ENCODE peak calls at places on chromosomes 6 and 20, in four cellular contexts. X is T-cell, T is astrocyte of the spinal cord, G is progenitor cell of endocrine pancreas. Y is an unnamed sample.

GRCh38 chr6:111377558-111378120 is 105.4 kb downstream of the REV3L start:
- DNase-seq in X (no peak), T (peak), G (no peak), Y (no peak)

GRCh38 chr6:49453221-49453620 is 9.8 kb downstream of the MMUT start:
- DNase-seq in X (no peak), T (peak), G (no peak), Y (no peak)

GRCh38 chr6:168155193-168155592 is 76.2 kb upstream of the FRMD1 start:
- DNase-seq in X (no peak), T (peak), G (no peak), Y (no peak)

GRCh38 chr6:40138273-40138720 is 204.0 kb upstream of the MOCS1 start:
- DNase-seq in X (no peak), T (no peak), G (no peak), Y (no peak)

GRCh38 chr6:84511929-84512328 is 252.5 kb downstream of the TBX18 start:
- DNase-seq in X (no peak), T (no peak), G (no peak), Y (no peak)

GRCh38 chr6:151589667-151590066 is 95.8 kb downstream of the CCDC170 start:
- DNase-seq in X (no peak), T (no peak), G (no peak), Y (no peak)

GRCh38 chr6:133236898-133237297 is 4.3 kb upstream of the EYA4 start:
- DNase-seq in X (no peak), T (no peak), G (no peak), Y (no peak)

GRCh38 chr6:18720075-18720474 is 332.9 kb downstream of the RNF144B start:
- DNase-seq in X (no peak), T (no peak), G (no peak), Y (no peak)

GRCh38 chr6:121647905-121648304 is 212.5 kb downstream of the GJA1 start:
- DNase-seq in X (no peak), T (peak), G (no peak), Y (no peak)

GRCh38 chr6:161013697-161014096 is 22.1 kb downstream of the MAP3K4 start:
- DNase-seq in X (no peak), T (no peak), G (no peak), Y (no peak)

GRCh38 chr6:41878246-41878645 is 16.9 kb downstream of the USP49 start:
- DNase-seq in X (no peak), T (peak), G (no peak), Y (no peak)

GRCh38 chr6:112337209-112337638 is 9.9 kb upstream of the RFPL4B start:
- DNase-seq in X (no peak), T (peak), G (peak), Y (peak)

GRCh38 chr20:63182425-63182824 is 33.5 kb downstream of the YTHDF1 start:
- DNase-seq in X (no peak), T (no peak), G (no peak), Y (no peak)

GRCh38 chr20:60092729-60093128 is 134.5 kb downstream of the CDH26 start:
- DNase-seq in X (no peak), T (no peak), G (no peak), Y (no peak)

GRCh38 chr6:40930555-40930954 is 108.5 kb downstream of the UNC5CL start:
- DNase-seq in X (no peak), T (no peak), G (no peak), Y (no peak)

GRCh38 chr6:130365166-130366010 is 429 bp upstream of the TMEM200A start:
- DNase-seq in X (no peak), T (peak), G (peak), Y (peak)

GRCh38 chr6:28838289-28838633 is 85.5 kb downstream of the TRIM27 start:
- DNase-seq in X (peak), T (peak), G (peak), Y (no peak)

GRCh38 chr6:90253631-90254030 is 43.0 kb downstream of the BACH2 start:
- DNase-seq in X (no peak), T (no peak), G (no peak), Y (no peak)

GRCh38 chr6:64872633-64873032 is 834.4 kb downstream of the EYS start:
- DNase-seq in X (no peak), T (no peak), G (no peak), Y (no peak)

GRCh38 chr20:47568019-47568418 is 66.3 kb downstream of the NCOA3 start:
- DNase-seq in X (no peak), T (peak), G (no peak), Y (no peak)

GRCh38 chr20:52768649-52769048 is 203.5 kb upstream of the TSHZ2 start:
- DNase-seq in X (no peak), T (no peak), G (no peak), Y (no peak)

GRCh38 chr6:87674286-87674685 is 27.7 kb downstream of the AKIRIN2 start:
- DNase-seq in X (no peak), T (no peak), G (no peak), Y (no peak)

GRCh38 chr6:34592208-34592952 is 36.3 kb upstream of the SPDEF start:
- DNase-seq in X (no peak), T (no peak), G (no peak), Y (no peak)

GRCh38 chr6:154521412-154521811 is 10.9 kb upstream of the CNKSR3 start:
- DNase-seq in X (no peak), T (no peak), G (no peak), Y (no peak)

GRCh38 chr6:14406616-14407343 is 289.2 kb downstream of the CD83 start:
- DNase-seq in X (no peak), T (no peak), G (no peak), Y (no peak)

GRCh38 chr6:134216304-134217029 is 101.4 kb downstream of the SGK1 start:
- DNase-seq in X (no peak), T (no peak), G (no peak), Y (no peak)

GRCh38 chr20:47231382-47232042 is 125.0 kb downstream of the ZMYND8 start:
- DNase-seq in X (no peak), T (peak), G (no peak), Y (no peak)

GRCh38 chr6:118283759-118284158 is 264.3 kb upstream of the PLN start:
- DNase-seq in X (peak), T (peak), G (peak), Y (peak)

GRCh38 chr6:131949615-131949908 is 1.6 kb downstream of the CCN2 start:
- DNase-seq in X (no peak), T (no peak), G (no peak), Y (no peak)

GRCh38 chr6:145878591-145879295 is 64.1 kb upstream of the FBXO30 start:
- DNase-seq in X (no peak), T (peak), G (no peak), Y (no peak)

GRCh38 chr6:166266336-166266735 is 41.9 kb downstream of the PRR18 start:
- DNase-seq in X (no peak), T (no peak), G (no peak), Y (no peak)